ENCODE peak calls at places on chromosomes 12 and 14, in ten cellular contexts. G is psoas muscle, R is heart left ventricle, K is colonic mucosa, N is A673, I is lung, Y is right cardiac atrium, Q is ovary, B is body of pancreas, P is pancreas. C is an unnamed sample.

GRCh38 chr14:61280526-61281185 is 482 bp downstream of the TMEM30B start:
- DNase-seq in G (peak; percentile 89), R (peak; percentile 57), K (peak; percentile 78), N (peak; percentile 72), I (peak; percentile 74), Y (peak; percentile 75), Q (peak; percentile 46), B (peak; percentile 79), P (peak; percentile 76), C (peak; percentile 87)

GRCh38 chr12:49322367-49322707 is 718 bp upstream of the TROAP start:
- DNase-seq in G (no peak), R (no peak), K (no peak), N (no peak), I (no peak), Y (no peak), Q (no peak), B (no peak), P (no peak), C (no peak)

GRCh38 chr12:72872986-72873385 is 600.8 kb downstream of the TRHDE start:
- DNase-seq in G (no peak), R (no peak), K (no peak), N (no peak), I (no peak), Y (no peak), Q (no peak), B (no peak), P (no peak), C (no peak)

GRCh38 chr12:2581293-2582045 is 213.3 kb upstream of the FKBP4 start:
- DNase-seq in G (no peak), R (no peak), K (no peak), N (no peak), I (no peak), Y (no peak), Q (no peak), B (no peak), P (no peak), C (no peak)

GRCh38 chr12:3820122-3820521 is 53.1 kb downstream of the PARP11 start:
- DNase-seq in G (no peak), R (no peak), K (no peak), N (no peak), I (no peak), Y (no peak), Q (no peak), B (no peak), P (no peak), C (no peak)

GRCh38 chr14:68199465-68200145 is 380.0 kb downstream of the RAD51B start:
- DNase-seq in G (no peak), R (peak; percentile 66), K (no peak), N (peak; percentile 27), I (no peak), Y (peak; percentile 51), Q (no peak), B (peak; percentile 22), P (peak; percentile 72), C (no peak)

GRCh38 chr12:95994476-95994875 is 1.7 kb downstream of the HAL start:
- DNase-seq in G (no peak), R (no peak), K (no peak), N (no peak), I (no peak), Y (no peak), Q (no peak), B (no peak), P (no peak), C (no peak)

GRCh38 chr12:53530920-53531319 is 23.6 kb upstream of the NPFF start:
- DNase-seq in G (no peak), R (no peak), K (no peak), N (no peak), I (no peak), Y (no peak), Q (no peak), B (no peak), P (no peak), C (no peak)

GRCh38 chr14:34593740-34594375 is 36.1 kb downstream of the SNX6 start:
- DNase-seq in G (peak; percentile 63), R (no peak), K (no peak), N (no peak), I (no peak), Y (no peak), Q (no peak), B (no peak), P (no peak), C (no peak)

DNA sequence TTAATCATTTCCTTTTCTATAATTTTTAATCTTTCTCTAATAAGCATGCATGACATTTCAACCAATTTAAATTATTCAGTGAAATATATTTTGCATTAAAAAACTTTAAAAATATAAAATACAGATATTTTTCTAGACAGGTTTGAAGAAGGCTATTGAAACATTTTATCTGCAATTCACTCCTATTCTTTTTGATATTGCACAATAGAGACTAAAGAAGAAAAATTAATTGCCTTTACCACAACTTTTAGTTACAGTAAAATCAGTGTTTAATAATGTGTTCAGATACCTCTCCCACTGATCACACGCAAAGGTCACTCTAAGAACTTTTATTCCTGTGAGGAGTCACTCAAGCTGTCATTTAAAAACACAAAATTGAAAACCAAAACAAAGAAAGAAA is 1416.7 kb downstream of the FSCB start:
- DNase-seq in G (no peak), R (no peak), K (no peak), N (no peak), I (no peak), Y (no peak), Q (no peak), B (no peak), P (no peak), C (no peak)
- H3K9me3 ChIP-seq in G (peaks cover 9% of the 10 kb centered on the region), R (no peaks in the 10 kb centered on the region), K (no peaks in the 10 kb centered on the region), N (no peaks in the 10 kb centered on the region), I (no peaks in the 10 kb centered on the region), Y (no peaks in the 10 kb centered on the region), Q (no peaks in the 10 kb centered on the region), B (no peaks in the 10 kb centered on the region), P (no peaks in the 10 kb centered on the region), C (no peaks in the 10 kb centered on the region)

GRCh38 chr14:92800525-92800924 is 6.4 kb downstream of the GOLGA5 start:
- DNase-seq in G (no peak), R (no peak), K (no peak), N (no peak), I (no peak), Y (no peak), Q (no peak), B (no peak), P (no peak), C (no peak)
- H3K4me3 ChIP-seq in G (no peak overlapping the region), R (no peak overlapping the region), K (no peak overlapping the region), N (no peak overlapping the region), I (no peak overlapping the region), Y (no peak overlapping the region), Q (no peak overlapping the region), B (no peak overlapping the region), P (no peak overlapping the region), C (no peak overlapping the region)

DNA sequence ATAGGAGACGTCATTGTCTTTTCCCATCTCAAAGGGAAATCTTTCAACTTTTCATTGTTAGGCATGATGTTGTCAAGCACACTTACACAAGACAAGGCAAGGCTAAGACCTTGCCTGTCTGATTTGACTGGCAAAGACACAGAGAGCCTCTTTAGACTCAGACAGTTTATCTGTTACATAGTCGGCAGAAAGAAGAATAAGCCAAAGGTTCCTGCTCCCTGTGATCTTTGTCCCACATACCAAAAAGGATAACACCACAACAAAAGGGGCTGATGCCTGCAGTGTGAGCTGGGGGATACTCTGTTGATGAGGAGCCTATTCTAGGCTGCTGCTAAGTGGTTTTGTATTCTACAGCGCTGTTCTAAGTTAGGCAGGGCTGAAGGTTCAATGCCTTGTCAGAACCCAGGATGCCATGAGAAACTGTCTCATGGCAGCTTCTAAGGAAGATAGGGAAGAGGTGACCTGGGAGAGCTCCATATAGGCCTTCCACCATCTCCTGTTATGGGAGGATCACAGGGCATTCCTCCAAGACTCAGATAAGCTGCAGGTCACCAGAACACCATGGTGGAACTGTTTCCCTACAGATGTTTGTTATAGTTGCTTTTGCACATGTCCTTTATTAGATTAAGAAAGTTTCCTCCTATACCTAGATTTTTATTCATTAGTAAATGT is 12.7 kb downstream of the ERC1 start:
- DNase-seq in G (no peak), R (no peak), K (no peak), N (no peak), I (no peak), Y (no peak), Q (no peak), B (no peak), P (no peak), C (no peak)
- H3K9me3 ChIP-seq in G (no peaks in the 10 kb centered on the region), R (no peaks in the 10 kb centered on the region), K (no peaks in the 10 kb centered on the region), N (no peaks in the 10 kb centered on the region), I (no peaks in the 10 kb centered on the region), Y (no peaks in the 10 kb centered on the region), Q (no peaks in the 10 kb centered on the region), B (no peaks in the 10 kb centered on the region), P (no peaks in the 10 kb centered on the region), C (no peaks in the 10 kb centered on the region)

GRCh38 chr14:69769623-69770022 is 2.7 kb downstream of the SRSF5 start:
- DNase-seq in G (no peak), R (no peak), K (no peak), N (no peak), I (no peak), Y (no peak), Q (peak; percentile 21), B (peak; percentile 45), P (no peak), C (no peak)

GRCh38 chr14:69766984-69767368 is at the start of gene SRSF5:
- DNase-seq in G (peak; percentile 97), R (peak; percentile 97), K (peak; percentile 97), N (peak; percentile 96), I (peak; percentile 97), Y (peak; percentile 96), Q (peak; percentile 96), B (peak; percentile 97), P (peak; percentile 94), C (peak; percentile 98)

GRCh38 chr14:69767369-69767999 is 542 bp downstream of the SRSF5 start:
- DNase-seq in G (peak; percentile 97), R (peak; percentile 93), K (peak; percentile 92), N (peak; percentile 95), I (peak; percentile 91), Y (peak; percentile 94), Q (peak; percentile 93), B (peak; percentile 92), P (peak; percentile 88), C (peak; percentile 96)

GRCh38 chr14:69770559-69770958 is 3.6 kb downstream of the SRSF5 start:
- DNase-seq in G (no peak), R (no peak), K (no peak), N (no peak), I (no peak), Y (no peak), Q (no peak), B (no peak), P (no peak), C (no peak)

DNA sequence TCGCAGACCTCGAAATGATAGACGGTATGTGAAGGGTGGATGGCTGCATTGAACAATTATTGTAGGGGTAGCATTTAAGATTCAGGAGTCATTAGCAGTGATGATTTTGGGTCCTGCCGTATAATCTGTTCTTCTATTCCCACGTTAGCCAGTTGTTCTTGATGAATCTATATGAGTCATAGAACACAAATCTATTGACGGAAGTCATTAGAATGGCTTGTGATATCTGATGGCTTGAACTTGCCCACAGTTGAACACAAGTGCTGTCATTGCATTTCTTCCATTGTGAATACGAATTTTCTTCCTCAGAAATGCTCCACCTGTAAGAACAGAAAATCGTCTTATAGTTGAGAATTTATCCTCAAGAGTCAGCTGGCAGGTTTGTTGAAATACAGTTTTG is 1.9 kb downstream of the SRSF5 start:
- DNase-seq in G (no peak), R (no peak), K (no peak), N (no peak), I (no peak), Y (no peak), Q (no peak), B (no peak), P (no peak), C (no peak)
- H3K4me3 ChIP-seq in G (peak overlapping the region; percentile 97), R (peak overlapping the region; percentile 98), K (peak overlapping the region; percentile 73), N (peak overlapping the region; percentile 82), I (peak overlapping the region; percentile 96), Y (peak overlapping the region; percentile 90), Q (no peak overlapping the region), B (no peak overlapping the region), P (peak overlapping the region; percentile 74), C (no peak overlapping the region)

GRCh38 chr14:105864651-105865265 is 338.4 kb downstream of the TMEM121 start:
- DNase-seq in G (no peak), R (no peak), K (no peak), N (no peak), I (no peak), Y (no peak), Q (peak; percentile 6), B (no peak), P (peak; percentile 10), C (no peak)
- H3K9me3 ChIP-seq in G (no peaks in the 10 kb centered on the region), R (no peaks in the 10 kb centered on the region), K (no peaks in the 10 kb centered on the region), N (no peaks in the 10 kb centered on the region), I (peaks cover 5% of the 10 kb centered on the region), Y (no peaks in the 10 kb centered on the region), Q (no peaks in the 10 kb centered on the region), B (no peaks in the 10 kb centered on the region), P (no peaks in the 10 kb centered on the region), C (no peaks in the 10 kb centered on the region)

C was measured in mucosa of descending colon.